ENCODE peak calls at places on chromosome 1, in ten cellular contexts. One of them, this sample, is unnamed.
A peak's percentile ranks its signal among the peaks of the same experiment; 100 is the strongest.

GRCh38 chr1:162471290-162471853 is 26.2 kb upstream of the UHMK1 start:
- DNase-seq in OCI-LY7: no peak
- DNase-seq in left cardiac atrium: no peak
- DNase-seq in GM03348: no peak
- DNase-seq in HEK293T: no peak
- DNase-seq in upper lobe of right lung: no peak
- DNase-seq in natural killer cell treated with Interleukin-12 subunit alpha and Interleukin-12 subunit beta and Interleukin-15 and Interleukin-18, amount 100 ng/mL, for 72 hours: no peak
- DNase-seq in stimulated activated CD8-positive, alpha-beta memory T cell treated with anti-CD3 and anti-CD28 coated beads, Interleukin-7, amount 100 ng/mL, for 48 hours: no peak
- DNase-seq in bronchial epithelial cell: no peak
- DNase-seq in M059J: no peak
- DNase-seq in this sample: no peak

GRCh38 chr1:924619-925323 is 1.0 kb downstream of the SAMD11 start:
- DNase-seq in OCI-LY7: no peak
- DNase-seq in left cardiac atrium: peak; percentile 64
- DNase-seq in GM03348: peak; percentile 70
- DNase-seq in HEK293T: peak; percentile 38
- DNase-seq in upper lobe of right lung: peak; percentile 78
- DNase-seq in natural killer cell treated with Interleukin-12 subunit alpha and Interleukin-12 subunit beta and Interleukin-15 and Interleukin-18, amount 100 ng/mL, for 72 hours: no peak
- DNase-seq in stimulated activated CD8-positive, alpha-beta memory T cell treated with anti-CD3 and anti-CD28 coated beads, Interleukin-7, amount 100 ng/mL, for 48 hours: no peak
- DNase-seq in bronchial epithelial cell: no peak
- DNase-seq in M059J: peak; percentile 73
- DNase-seq in this sample: peak; percentile 75

GRCh38 chr1:244590670-244591069 is 62.3 kb upstream of the DESI2 start:
- DNase-seq in OCI-LY7: no peak
- DNase-seq in left cardiac atrium: no peak
- DNase-seq in GM03348: no peak
- DNase-seq in HEK293T: no peak
- DNase-seq in upper lobe of right lung: no peak
- DNase-seq in natural killer cell treated with Interleukin-12 subunit alpha and Interleukin-12 subunit beta and Interleukin-15 and Interleukin-18, amount 100 ng/mL, for 72 hours: no peak
- DNase-seq in stimulated activated CD8-positive, alpha-beta memory T cell treated with anti-CD3 and anti-CD28 coated beads, Interleukin-7, amount 100 ng/mL, for 48 hours: no peak
- DNase-seq in bronchial epithelial cell: no peak
- DNase-seq in M059J: no peak
- DNase-seq in this sample: no peak

GRCh38 chr1:79859212-79859948 is 852.9 kb upstream of the ADGRL4 start:
- DNase-seq in OCI-LY7: no peak
- DNase-seq in left cardiac atrium: no peak
- DNase-seq in GM03348: peak; percentile 72
- DNase-seq in HEK293T: no peak
- DNase-seq in upper lobe of right lung: no peak
- DNase-seq in natural killer cell treated with Interleukin-12 subunit alpha and Interleukin-12 subunit beta and Interleukin-15 and Interleukin-18, amount 100 ng/mL, for 72 hours: no peak
- DNase-seq in stimulated activated CD8-positive, alpha-beta memory T cell treated with anti-CD3 and anti-CD28 coated beads, Interleukin-7, amount 100 ng/mL, for 48 hours: no peak
- DNase-seq in bronchial epithelial cell: peak; percentile 67
- DNase-seq in M059J: peak; percentile 3
- DNase-seq in this sample: no peak

GRCh38 chr1:55823521-55824296 is 608.5 kb upstream of the USP24 start:
- DNase-seq in OCI-LY7: no peak
- DNase-seq in left cardiac atrium: no peak
- DNase-seq in GM03348: no peak
- DNase-seq in HEK293T: no peak
- DNase-seq in upper lobe of right lung: no peak
- DNase-seq in natural killer cell treated with Interleukin-12 subunit alpha and Interleukin-12 subunit beta and Interleukin-15 and Interleukin-18, amount 100 ng/mL, for 72 hours: no peak
- DNase-seq in stimulated activated CD8-positive, alpha-beta memory T cell treated with anti-CD3 and anti-CD28 coated beads, Interleukin-7, amount 100 ng/mL, for 48 hours: no peak
- DNase-seq in bronchial epithelial cell: no peak
- DNase-seq in M059J: peak; percentile 75
- DNase-seq in this sample: no peak

GRCh38 chr1:60281360-60281932 is 207.9 kb upstream of the C1orf87 start:
- DNase-seq in OCI-LY7: peak; percentile 7
- DNase-seq in left cardiac atrium: peak; percentile 65
- DNase-seq in GM03348: peak; percentile 75
- DNase-seq in HEK293T: peak; percentile 87
- DNase-seq in upper lobe of right lung: no peak
- DNase-seq in natural killer cell treated with Interleukin-12 subunit alpha and Interleukin-12 subunit beta and Interleukin-15 and Interleukin-18, amount 100 ng/mL, for 72 hours: no peak
- DNase-seq in stimulated activated CD8-positive, alpha-beta memory T cell treated with anti-CD3 and anti-CD28 coated beads, Interleukin-7, amount 100 ng/mL, for 48 hours: no peak
- DNase-seq in bronchial epithelial cell: peak; percentile 87
- DNase-seq in M059J: peak; percentile 61
- DNase-seq in this sample: peak; percentile 72

GRCh38 chr1:205491794-205492193 is 12.7 kb upstream of the CDK18 start:
- DNase-seq in OCI-LY7: no peak
- DNase-seq in left cardiac atrium: no peak
- DNase-seq in GM03348: peak; percentile 46
- DNase-seq in HEK293T: no peak
- DNase-seq in upper lobe of right lung: no peak
- DNase-seq in natural killer cell treated with Interleukin-12 subunit alpha and Interleukin-12 subunit beta and Interleukin-15 and Interleukin-18, amount 100 ng/mL, for 72 hours: no peak
- DNase-seq in stimulated activated CD8-positive, alpha-beta memory T cell treated with anti-CD3 and anti-CD28 coated beads, Interleukin-7, amount 100 ng/mL, for 48 hours: no peak
- DNase-seq in bronchial epithelial cell: no peak
- DNase-seq in M059J: no peak
- DNase-seq in this sample: no peak

GRCh38 chr1:99680258-99680657 is 34.3 kb downstream of the PALMD start:
- DNase-seq in OCI-LY7: no peak
- DNase-seq in left cardiac atrium: no peak
- DNase-seq in GM03348: peak; percentile 11
- DNase-seq in HEK293T: no peak
- DNase-seq in upper lobe of right lung: no peak
- DNase-seq in natural killer cell treated with Interleukin-12 subunit alpha and Interleukin-12 subunit beta and Interleukin-15 and Interleukin-18, amount 100 ng/mL, for 72 hours: no peak
- DNase-seq in stimulated activated CD8-positive, alpha-beta memory T cell treated with anti-CD3 and anti-CD28 coated beads, Interleukin-7, amount 100 ng/mL, for 48 hours: no peak
- DNase-seq in bronchial epithelial cell: peak; percentile 69
- DNase-seq in M059J: peak; percentile 79
- DNase-seq in this sample: peak; percentile 44

GRCh38 chr1:150272379-150272840 is at the start of gene C1orf54:
- DNase-seq in OCI-LY7: no peak
- DNase-seq in left cardiac atrium: peak; percentile 61
- DNase-seq in GM03348: peak; percentile 79
- DNase-seq in HEK293T: peak; percentile 67
- DNase-seq in upper lobe of right lung: no peak
- DNase-seq in natural killer cell treated with Interleukin-12 subunit alpha and Interleukin-12 subunit beta and Interleukin-15 and Interleukin-18, amount 100 ng/mL, for 72 hours: no peak
- DNase-seq in stimulated activated CD8-positive, alpha-beta memory T cell treated with anti-CD3 and anti-CD28 coated beads, Interleukin-7, amount 100 ng/mL, for 48 hours: no peak
- DNase-seq in bronchial epithelial cell: no peak
- DNase-seq in M059J: no peak
- DNase-seq in this sample: peak; percentile 31

GRCh38 chr1:226690460-226690982 is 48.6 kb downstream of the ITPKB start:
- DNase-seq in OCI-LY7: no peak
- DNase-seq in left cardiac atrium: no peak
- DNase-seq in GM03348: no peak
- DNase-seq in HEK293T: no peak
- DNase-seq in upper lobe of right lung: no peak
- DNase-seq in natural killer cell treated with Interleukin-12 subunit alpha and Interleukin-12 subunit beta and Interleukin-15 and Interleukin-18, amount 100 ng/mL, for 72 hours: no peak
- DNase-seq in stimulated activated CD8-positive, alpha-beta memory T cell treated with anti-CD3 and anti-CD28 coated beads, Interleukin-7, amount 100 ng/mL, for 48 hours: no peak
- DNase-seq in bronchial epithelial cell: peak; percentile 82
- DNase-seq in M059J: no peak
- DNase-seq in this sample: peak; percentile 55

GRCh38 chr1:67824771-67825170 is 8.5 kb downstream of the GNG12 start:
- DNase-seq in OCI-LY7: no peak
- DNase-seq in left cardiac atrium: no peak
- DNase-seq in GM03348: no peak
- DNase-seq in HEK293T: no peak
- DNase-seq in upper lobe of right lung: no peak
- DNase-seq in natural killer cell treated with Interleukin-12 subunit alpha and Interleukin-12 subunit beta and Interleukin-15 and Interleukin-18, amount 100 ng/mL, for 72 hours: no peak
- DNase-seq in stimulated activated CD8-positive, alpha-beta memory T cell treated with anti-CD3 and anti-CD28 coated beads, Interleukin-7, amount 100 ng/mL, for 48 hours: no peak
- DNase-seq in bronchial epithelial cell: no peak
- DNase-seq in M059J: no peak
- DNase-seq in this sample: no peak

GRCh38 chr1:31621872-31622730 is 4.6 kb downstream of the HCRTR1 start:
- DNase-seq in OCI-LY7: no peak
- DNase-seq in left cardiac atrium: peak; percentile 49
- DNase-seq in GM03348: no peak
- DNase-seq in HEK293T: no peak
- DNase-seq in upper lobe of right lung: no peak
- DNase-seq in natural killer cell treated with Interleukin-12 subunit alpha and Interleukin-12 subunit beta and Interleukin-15 and Interleukin-18, amount 100 ng/mL, for 72 hours: no peak
- DNase-seq in stimulated activated CD8-positive, alpha-beta memory T cell treated with anti-CD3 and anti-CD28 coated beads, Interleukin-7, amount 100 ng/mL, for 48 hours: no peak
- DNase-seq in bronchial epithelial cell: no peak
- DNase-seq in M059J: no peak
- DNase-seq in this sample: no peak

GRCh38 chr1:31703431-31704260 is at the start of gene COL16A1:
- DNase-seq in OCI-LY7: no peak
- DNase-seq in left cardiac atrium: peak; percentile 75
- DNase-seq in GM03348: peak; percentile 94
- DNase-seq in HEK293T: no peak
- DNase-seq in upper lobe of right lung: peak; percentile 77
- DNase-seq in natural killer cell treated with Interleukin-12 subunit alpha and Interleukin-12 subunit beta and Interleukin-15 and Interleukin-18, amount 100 ng/mL, for 72 hours: no peak
- DNase-seq in stimulated activated CD8-positive, alpha-beta memory T cell treated with anti-CD3 and anti-CD28 coated beads, Interleukin-7, amount 100 ng/mL, for 48 hours: no peak
- DNase-seq in bronchial epithelial cell: peak; percentile 52
- DNase-seq in M059J: no peak
- DNase-seq in this sample: no peak

GRCh38 chr1:151444791-151445177 is 14.5 kb downstream of the POGZ start:
- DNase-seq in OCI-LY7: peak; percentile 31
- DNase-seq in left cardiac atrium: no peak
- DNase-seq in GM03348: no peak
- DNase-seq in HEK293T: no peak
- DNase-seq in upper lobe of right lung: no peak
- DNase-seq in natural killer cell treated with Interleukin-12 subunit alpha and Interleukin-12 subunit beta and Interleukin-15 and Interleukin-18, amount 100 ng/mL, for 72 hours: no peak
- DNase-seq in stimulated activated CD8-positive, alpha-beta memory T cell treated with anti-CD3 and anti-CD28 coated beads, Interleukin-7, amount 100 ng/mL, for 48 hours: no peak
- DNase-seq in bronchial epithelial cell: no peak
- DNase-seq in M059J: no peak
- DNase-seq in this sample: no peak

GRCh38 chr1:171801395-171801990 is 20.0 kb downstream of the METTL13 start:
- DNase-seq in OCI-LY7: peak; percentile 41
- DNase-seq in left cardiac atrium: no peak
- DNase-seq in GM03348: peak; percentile 60
- DNase-seq in HEK293T: peak; percentile 72
- DNase-seq in upper lobe of right lung: no peak
- DNase-seq in natural killer cell treated with Interleukin-12 subunit alpha and Interleukin-12 subunit beta and Interleukin-15 and Interleukin-18, amount 100 ng/mL, for 72 hours: no peak
- DNase-seq in stimulated activated CD8-positive, alpha-beta memory T cell treated with anti-CD3 and anti-CD28 coated beads, Interleukin-7, amount 100 ng/mL, for 48 hours: no peak
- DNase-seq in bronchial epithelial cell: peak; percentile 48
- DNase-seq in M059J: peak; percentile 50
- DNase-seq in this sample: peak; percentile 33

GRCh38 chr1:185674201-185674600 is 60.0 kb upstream of the HMCN1 start:
- DNase-seq in OCI-LY7: peak; percentile 13
- DNase-seq in left cardiac atrium: no peak
- DNase-seq in GM03348: no peak
- DNase-seq in HEK293T: no peak
- DNase-seq in upper lobe of right lung: no peak
- DNase-seq in natural killer cell treated with Interleukin-12 subunit alpha and Interleukin-12 subunit beta and Interleukin-15 and Interleukin-18, amount 100 ng/mL, for 72 hours: no peak
- DNase-seq in stimulated activated CD8-positive, alpha-beta memory T cell treated with anti-CD3 and anti-CD28 coated beads, Interleukin-7, amount 100 ng/mL, for 48 hours: no peak
- DNase-seq in bronchial epithelial cell: no peak
- DNase-seq in M059J: no peak
- DNase-seq in this sample: no peak

GRCh38 chr1:11838349-11839272 is 9.0 kb downstream of the NPPA start:
- DNase-seq in OCI-LY7: peak; percentile 71
- DNase-seq in left cardiac atrium: peak; percentile 78
- DNase-seq in GM03348: peak; percentile 94
- DNase-seq in HEK293T: peak; percentile 91
- DNase-seq in upper lobe of right lung: peak; percentile 83
- DNase-seq in natural killer cell treated with Interleukin-12 subunit alpha and Interleukin-12 subunit beta and Interleukin-15 and Interleukin-18, amount 100 ng/mL, for 72 hours: no peak
- DNase-seq in stimulated activated CD8-positive, alpha-beta memory T cell treated with anti-CD3 and anti-CD28 coated beads, Interleukin-7, amount 100 ng/mL, for 48 hours: peak; percentile 21
- DNase-seq in bronchial epithelial cell: peak; percentile 29
- DNase-seq in M059J: peak; percentile 43
- DNase-seq in this sample: peak; percentile 68

GRCh38 chr1:156726549-156727226 is 1.6 kb upstream of the METTL25B start:
- DNase-seq in OCI-LY7: peak; percentile 80
- DNase-seq in left cardiac atrium: peak; percentile 50
- DNase-seq in GM03348: peak; percentile 77
- DNase-seq in HEK293T: peak; percentile 71
- DNase-seq in upper lobe of right lung: no peak
- DNase-seq in natural killer cell treated with Interleukin-12 subunit alpha and Interleukin-12 subunit beta and Interleukin-15 and Interleukin-18, amount 100 ng/mL, for 72 hours: no peak
- DNase-seq in stimulated activated CD8-positive, alpha-beta memory T cell treated with anti-CD3 and anti-CD28 coated beads, Interleukin-7, amount 100 ng/mL, for 48 hours: no peak
- DNase-seq in bronchial epithelial cell: peak; percentile 60
- DNase-seq in M059J: peak; percentile 79
- DNase-seq in this sample: peak; percentile 79

GRCh38 chr1:48093696-48094518 is 96.7 kb upstream of the TRABD2B start:
- DNase-seq in OCI-LY7: peak; percentile 62
- DNase-seq in left cardiac atrium: peak; percentile 39
- DNase-seq in GM03348: peak; percentile 47
- DNase-seq in HEK293T: peak; percentile 85
- DNase-seq in upper lobe of right lung: peak; percentile 87
- DNase-seq in natural killer cell treated with Interleukin-12 subunit alpha and Interleukin-12 subunit beta and Interleukin-15 and Interleukin-18, amount 100 ng/mL, for 72 hours: no peak
- DNase-seq in stimulated activated CD8-positive, alpha-beta memory T cell treated with anti-CD3 and anti-CD28 coated beads, Interleukin-7, amount 100 ng/mL, for 48 hours: peak; percentile 22
- DNase-seq in bronchial epithelial cell: peak; percentile 80
- DNase-seq in M059J: peak; percentile 39
- DNase-seq in this sample: peak; percentile 60

GRCh38 chr1:167765496-167765895 is 43.7 kb downstream of the MPZL1 start:
- DNase-seq in OCI-LY7: no peak
- DNase-seq in left cardiac atrium: no peak
- DNase-seq in GM03348: no peak
- DNase-seq in HEK293T: no peak
- DNase-seq in upper lobe of right lung: no peak
- DNase-seq in natural killer cell treated with Interleukin-12 subunit alpha and Interleukin-12 subunit beta and Interleukin-15 and Interleukin-18, amount 100 ng/mL, for 72 hours: no peak
- DNase-seq in stimulated activated CD8-positive, alpha-beta memory T cell treated with anti-CD3 and anti-CD28 coated beads, Interleukin-7, amount 100 ng/mL, for 48 hours: no peak
- DNase-seq in bronchial epithelial cell: no peak
- DNase-seq in M059J: no peak
- DNase-seq in this sample: no peak

GRCh38 chr1:200963076-200963475 is 60.4 kb downstream of the KIF21B start:
- DNase-seq in OCI-LY7: no peak
- DNase-seq in left cardiac atrium: no peak
- DNase-seq in GM03348: no peak
- DNase-seq in HEK293T: no peak
- DNase-seq in upper lobe of right lung: no peak
- DNase-seq in natural killer cell treated with Interleukin-12 subunit alpha and Interleukin-12 subunit beta and Interleukin-15 and Interleukin-18, amount 100 ng/mL, for 72 hours: no peak
- DNase-seq in stimulated activated CD8-positive, alpha-beta memory T cell treated with anti-CD3 and anti-CD28 coated beads, Interleukin-7, amount 100 ng/mL, for 48 hours: no peak
- DNase-seq in bronchial epithelial cell: peak; percentile 82
- DNase-seq in M059J: peak; percentile 30
- DNase-seq in this sample: no peak

GRCh38 chr1:246450485-246451251 is 56.4 kb downstream of the SMYD3 start:
- DNase-seq in OCI-LY7: peak; percentile 22
- DNase-seq in left cardiac atrium: no peak
- DNase-seq in GM03348: peak; percentile 51
- DNase-seq in HEK293T: peak; percentile 9
- DNase-seq in upper lobe of right lung: no peak
- DNase-seq in natural killer cell treated with Interleukin-12 subunit alpha and Interleukin-12 subunit beta and Interleukin-15 and Interleukin-18, amount 100 ng/mL, for 72 hours: no peak
- DNase-seq in stimulated activated CD8-positive, alpha-beta memory T cell treated with anti-CD3 and anti-CD28 coated beads, Interleukin-7, amount 100 ng/mL, for 48 hours: no peak
- DNase-seq in bronchial epithelial cell: peak; percentile 53
- DNase-seq in M059J: peak; percentile 24
- DNase-seq in this sample: no peak